ENCODE peak calls at places on chromosome 1, in six cellular contexts. C is iPS DF 6.9; Y is ovary; B is IMR-90; J is naive thymus-derived CD4-positive, alpha-beta T cell; K is colonic mucosa. Z is an unnamed sample.

GRCh38 chr1:183101841-183102276 is 78.6 kb downstream of the LAMC1 start:
- DNase-seq in C (no peak), B (no peak), K (no peak), J (no peak), Y (no peak), Z (no peak)

GRCh38 chr1:118949317-118949716 is 38.8 kb downstream of the TBX15 start:
- DNase-seq in J (no peak), K (no peak), C (no peak), Y (no peak), B (no peak), Z (no peak)

GRCh38 chr1:246784621-246785535 is 60.7 kb downstream of the SCCPDH start:
- DNase-seq in B (peak; percentile 47), J (peak; percentile 21), K (no peak), Y (no peak), C (no peak), Z (no peak)

GRCh38 chr1:111747947-111748346 is 7.8 kb upstream of the DDX20 start:
- DNase-seq in C (no peak), Y (no peak), J (no peak), K (no peak), B (no peak), Z (no peak)

GRCh38 chr1:192668434-192668983 is 32.6 kb downstream of the RGS13 start:
- DNase-seq in B (no peak), Y (no peak), K (peak; percentile 23), C (no peak), J (no peak), Z (no peak)

GRCh38 chr1:209672705-209673630 is 2.2 kb upstream of the G0S2 start:
- DNase-seq in C (no peak), B (no peak), J (no peak), Y (no peak), K (no peak), Z (no peak)

GRCh38 chr1:115306146-115306545 is 31.9 kb downstream of the NGF start:
- DNase-seq in K (no peak), J (no peak), B (peak; percentile 38), C (no peak), Y (no peak), Z (no peak)

GRCh38 chr1:15355968-15356621 is 53.6 kb upstream of the EFHD2 start:
- DNase-seq in Y (no peak), K (no peak), J (no peak), C (no peak), B (peak; percentile 61), Z (no peak)

GRCh38 chr1:6274102-6274501 is 13.2 kb upstream of the GPR153 start:
- DNase-seq in C (no peak), K (no peak), J (no peak), Y (no peak), B (no peak), Z (no peak)

GRCh38 chr1:214219916-214220315 is 61.0 kb upstream of the SMYD2 start:
- DNase-seq in K (no peak), C (no peak), Y (no peak), J (no peak), B (peak; percentile 6), Z (no peak)

GRCh38 chr1:29152046-29152805 is 28.5 kb upstream of the TMEM200B start:
- DNase-seq in C (no peak), B (no peak), K (no peak), J (no peak), Y (no peak), Z (no peak)
- H3K36me3 ChIP-seq in C (peaks cover 29% of the 10 kb centered on the region), B (peaks cover 75% of the 10 kb centered on the region), K (peaks cover 36% of the 10 kb centered on the region), J (peaks cover 95% of the 10 kb centered on the region), Y (no peaks in the 10 kb centered on the region), Z (peaks cover 97% of the 10 kb centered on the region)

GRCh38 chr1:207329469-207329868 is 8.0 kb downstream of the CD55 start:
- DNase-seq in J (no peak), C (no peak), K (no peak), B (no peak), Y (no peak), Z (no peak)
- H3K36me3 ChIP-seq in J (peaks cover 71% of the 10 kb centered on the region), C (peaks cover 4% of the 10 kb centered on the region), K (no peaks in the 10 kb centered on the region), B (peaks cover 13% of the 10 kb centered on the region), Y (no peaks in the 10 kb centered on the region), Z (peaks cover 86% of the 10 kb centered on the region)

GRCh38 chr1:43668956-43669355 is 19.0 kb downstream of the KDM4A start:
- DNase-seq in Y (no peak), B (peak; percentile 54), J (no peak), C (no peak), K (no peak), Z (no peak)
- H3K36me3 ChIP-seq in Y (peaks cover 6% of the 10 kb centered on the region), B (peaks cover 73% of the 10 kb centered on the region), J (peaks cover 93% of the 10 kb centered on the region), C (peaks cover 54% of the 10 kb centered on the region), K (peaks cover 50% of the 10 kb centered on the region), Z (peaks cover 93% of the 10 kb centered on the region)

GRCh38 chr1:35914706-35915105 is 16.2 kb upstream of the AGO3 start:
- DNase-seq in K (no peak), Y (no peak), C (no peak), B (no peak), J (no peak), Z (no peak)
- H3K36me3 ChIP-seq in K (peaks cover 14% of the 10 kb centered on the region), Y (no peaks in the 10 kb centered on the region), C (peaks cover 35% of the 10 kb centered on the region), B (peaks cover 45% of the 10 kb centered on the region), J (peaks cover 80% of the 10 kb centered on the region), Z (peaks cover 81% of the 10 kb centered on the region)

GRCh38 chr1:12359734-12360133 is 129.9 kb downstream of the VPS13D start:
- DNase-seq in Y (no peak), B (no peak), K (no peak), J (no peak), C (no peak), Z (no peak)

GRCh38 chr1:12356004-12356890 is 126.4 kb downstream of the VPS13D start:
- DNase-seq in J (no peak), K (no peak), B (peak; percentile 73), C (no peak), Y (no peak), Z (no peak)

GRCh38 chr1:12353981-12354380 is 124.2 kb downstream of the VPS13D start:
- DNase-seq in C (no peak), B (no peak), J (no peak), Y (no peak), K (no peak), Z (no peak)

DNA sequence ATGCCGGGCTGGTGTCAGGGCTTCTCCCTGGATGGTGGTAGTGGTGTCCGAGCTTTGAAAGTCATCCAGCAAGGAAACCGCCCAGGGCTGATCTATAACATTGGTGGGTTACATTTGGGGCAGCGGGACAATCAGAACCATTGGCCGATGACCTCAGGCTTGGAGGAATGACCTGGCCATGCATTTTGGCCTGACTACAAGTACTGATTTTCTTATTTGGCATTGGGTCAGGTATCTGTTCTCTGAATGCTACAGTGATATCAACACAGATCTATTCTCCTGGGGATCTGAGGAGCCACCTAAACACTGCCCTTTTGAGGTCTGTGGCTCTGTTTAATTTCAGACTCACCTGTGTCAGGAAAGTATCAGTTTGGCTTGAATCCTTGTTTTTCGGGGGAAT is 128.7 kb downstream of the VPS13D start:
- DNase-seq in K (no peak), J (no peak), B (no peak), Y (no peak), C (no peak), Z (no peak)
- H3K36me3 ChIP-seq in K (peaks cover 8% of the 10 kb centered on the region), J (peaks cover 57% of the 10 kb centered on the region), B (peaks cover 29% of the 10 kb centered on the region), Y (no peaks in the 10 kb centered on the region), C (peaks cover 2% of the 10 kb centered on the region), Z (peaks cover 80% of the 10 kb centered on the region)

Z was measured in CD4-positive, CD25-positive, alpha-beta regulatory T cell.